ENCODE peak calls at places on chromosomes 3 and 15, in eight cellular contexts. P is hippocampal formation; G is type B pancreatic cell; K is MM.1S; W is foreskin melanocyte; A is tibial artery; U is epithelial cell of esophagus; R is CD8-positive, alpha-beta T cell. B is an unnamed sample.

GRCh38 chr15:29681946-29682345 is 140.3 kb downstream of the TJP1 start:
- DNase-seq in P (no peak), G (no peak), K (no peak), W (no peak), A (no peak), U (no peak), R (no peak), B (no peak)

GRCh38 chr3:124773351-124774304 is 43.4 kb downstream of the UMPS start:
- DNase-seq in P (no peak), G (no peak), K (peak; percentile 73), W (no peak), A (peak; percentile 20), U (no peak), R (no peak), B (no peak)

GRCh38 chr3:174651951-174652350 is 207.2 kb upstream of the NAALADL2 start:
- DNase-seq in P (peak; percentile 67), G (no peak), K (no peak), W (peak; percentile 47), A (no peak), U (no peak), R (no peak), B (peak; percentile 36)

GRCh38 chr3:12316721-12317351 is 28.0 kb downstream of the PPARG start:
- DNase-seq in P (no peak), G (no peak), K (no peak), W (no peak), A (no peak), U (no peak), R (no peak), B (no peak)

GRCh38 chr3:132347095-132347494 is 29.9 kb downstream of the ACP3 start:
- DNase-seq in P (peak; percentile 34), G (no peak), K (no peak), W (no peak), A (no peak), U (peak; percentile 83), R (no peak), B (peak; percentile 29)

GRCh38 chr3:142987080-142987700 is 14.2 kb upstream of the U2SURP start:
- DNase-seq in P (peak; percentile 35), G (no peak), K (peak; percentile 71), W (peak; percentile 29), A (no peak), U (peak; percentile 53), R (no peak), B (no peak)

GRCh38 chr3:124837065-124837464 is 50.1 kb downstream of the ITGB5 start:
- DNase-seq in P (no peak), G (no peak), K (no peak), W (no peak), A (peak; percentile 51), U (no peak), R (no peak), B (no peak)

GRCh38 chr15:70512772-70513362 is 250.5 kb downstream of the UACA start:
- DNase-seq in P (no peak), G (no peak), K (peak; percentile 90), W (no peak), A (no peak), U (peak; percentile 73), R (peak; percentile 64), B (no peak)

GRCh38 chr15:44738340-44738984 is 2.1 kb downstream of the TRIM69 start:
- DNase-seq in P (peak; percentile 30), G (no peak), K (peak; percentile 52), W (peak; percentile 57), A (no peak), U (peak; percentile 58), R (no peak), B (no peak)

GRCh38 chr3:150740733-150741496 is 22.1 kb downstream of the SIAH2 start:
- DNase-seq in P (no peak), G (no peak), K (no peak), W (no peak), A (no peak), U (no peak), R (no peak), B (no peak)

B was measured in head of caudate nucleus.